ENCODE peak calls at places on chromosome 11, in eight cellular contexts. U is astrocyte of the spinal cord, S is fibroblast of lung, F is H7, A is trophoblast cell, D is foreskin fibroblast, Y is GM23338, P is suprapubic skin. J is an unnamed sample.

GRCh38 chr11:16986434-16987204 is 27.6 kb downstream of the PLEKHA7 start:
- DNase-seq in U (peak), S (no peak), F (no peak), A (no peak), D (no peak), Y (peak), P (no peak), J (peak)

GRCh38 chr11:121383726-121384125 is 68.4 kb upstream of the SORL1 start:
- DNase-seq in U (no peak), S (no peak), F (no peak), A (no peak), D (no peak), Y (no peak), P (no peak), J (no peak)

GRCh38 chr11:33606762-33607161 is 93.9 kb downstream of the C11orf91 start:
- DNase-seq in U (no peak), S (no peak), F (no peak), A (no peak), D (no peak), Y (no peak), P (no peak), J (no peak)

GRCh38 chr11:109739374-109739773 is 317.4 kb downstream of the C11orf87 start:
- DNase-seq in U (no peak), S (no peak), F (no peak), A (no peak), D (no peak), Y (no peak), P (no peak), J (no peak)

GRCh38 chr11:131977854-131978253 is 607.4 kb downstream of the NTM start:
- DNase-seq in U (peak), S (no peak), F (no peak), A (peak), D (peak), Y (peak), P (no peak), J (no peak)

GRCh38 chr11:85826096-85826855 is 15.3 kb upstream of the SYTL2 start:
- DNase-seq in U (peak), S (peak), F (peak), A (peak), D (peak), Y (peak), P (no peak), J (peak)

GRCh38 chr11:125777309-125777708 is 1.3 kb downstream of the PATE2 start:
- DNase-seq in U (peak), S (no peak), F (no peak), A (no peak), D (no peak), Y (no peak), P (no peak), J (no peak)

GRCh38 chr11:975824-976223 is 50.2 kb downstream of the AP2A2 start:
- DNase-seq in U (peak), S (peak), F (peak), A (peak), D (peak), Y (peak), P (no peak), J (no peak)

GRCh38 chr11:85628771-85629341 is 463 bp downstream of the TMEM126B start:
- DNase-seq in U (peak), S (no peak), F (no peak), A (no peak), D (peak), Y (peak), P (no peak), J (peak)

GRCh38 chr11:86809561-86809960 is 9.2 kb downstream of the PRSS23 start:
- DNase-seq in U (no peak), S (no peak), F (no peak), A (no peak), D (no peak), Y (no peak), P (no peak), J (no peak)

GRCh38 chr11:112157274-112157766 is 6.6 kb downstream of the IL18 start:
- DNase-seq in U (peak), S (peak), F (no peak), A (peak), D (peak), Y (no peak), P (no peak), J (peak)

GRCh38 chr11:130125638-130126037 is 33.9 kb upstream of the ST14 start:
- DNase-seq in U (no peak), S (no peak), F (no peak), A (no peak), D (no peak), Y (no peak), P (no peak), J (no peak)

GRCh38 chr11:45596571-45596970 is 68.9 kb downstream of the CHST1 start:
- DNase-seq in U (no peak), S (no peak), F (no peak), A (no peak), D (no peak), Y (no peak), P (no peak), J (no peak)

GRCh38 chr11:488062-488461 is 19.0 kb downstream of the RNH1 start:
- DNase-seq in U (no peak), S (no peak), F (peak), A (no peak), D (no peak), Y (no peak), P (no peak), J (no peak)

GRCh38 chr11:92453055-92453454 is 228.4 kb downstream of the FAT3 start:
- DNase-seq in U (peak), S (peak), F (no peak), A (peak), D (peak), Y (no peak), P (no peak), J (peak)

GRCh38 chr11:47394322-47395224 is 13.8 kb upstream of the SLC39A13 start:
- DNase-seq in U (peak), S (no peak), F (peak), A (peak), D (no peak), Y (no peak), P (no peak), J (no peak)

DNA sequence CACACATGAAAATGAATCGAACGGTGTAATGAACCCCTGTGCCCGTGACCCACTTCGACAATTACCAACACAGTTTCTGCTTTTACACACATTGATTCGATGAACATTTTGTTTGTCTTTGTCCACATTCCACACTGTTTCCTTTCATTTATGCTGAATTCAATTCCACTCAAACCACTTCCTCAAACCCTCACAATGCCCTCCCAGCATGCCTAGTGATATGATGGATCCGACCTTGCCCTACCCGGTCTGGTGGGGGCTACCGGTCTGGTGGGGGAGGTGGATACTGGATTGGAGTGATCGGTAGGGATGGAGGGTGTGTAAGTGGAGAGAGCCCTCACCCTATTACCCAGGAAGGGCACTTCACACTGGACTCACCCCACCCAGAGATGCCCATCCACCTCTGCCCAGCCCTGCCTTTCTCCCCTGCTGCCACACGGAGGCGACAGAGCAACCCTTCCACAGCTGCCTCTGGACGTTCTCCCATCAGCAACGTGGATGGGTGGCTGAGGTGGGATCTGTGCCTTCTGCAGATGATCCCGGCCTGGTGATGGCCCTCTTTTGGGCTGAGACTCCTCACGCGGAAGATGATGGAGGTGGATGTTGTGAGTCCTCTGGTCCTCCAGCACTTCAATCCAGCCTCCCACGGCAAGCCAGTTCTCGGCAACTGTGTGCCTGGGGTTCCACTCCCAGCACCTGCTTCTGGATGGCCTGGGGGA is 33.0 kb upstream of the P2RY2 start:
- DNase-seq in U (peak), S (peak), F (peak), A (peak), D (peak), Y (peak), P (no peak), J (peak)
- H3K4me3 ChIP-seq in U (no peak), S (no peak), F (no peak), A (no peak), D (no peak), Y (no peak), P (no peak), J (no peak)

GRCh38 chr11:12192796-12193514 is 82.6 kb downstream of the MICAL2 start:
- DNase-seq in U (no peak), S (no peak), F (no peak), A (peak), D (no peak), Y (no peak), P (no peak), J (no peak)

GRCh38 chr11:12188548-12189317 is 78.3 kb downstream of the MICAL2 start:
- DNase-seq in U (no peak), S (no peak), F (no peak), A (no peak), D (no peak), Y (no peak), P (no peak), J (no peak)

GRCh38 chr11:12189543-12190235 is 79.3 kb downstream of the MICAL2 start:
- DNase-seq in U (no peak), S (no peak), F (no peak), A (peak), D (no peak), Y (no peak), P (no peak), J (no peak)

GRCh38 chr11:12187399-12187798 is 77.0 kb downstream of the MICAL2 start:
- DNase-seq in U (peak), S (no peak), F (no peak), A (no peak), D (no peak), Y (no peak), P (no peak), J (no peak)

DNA sequence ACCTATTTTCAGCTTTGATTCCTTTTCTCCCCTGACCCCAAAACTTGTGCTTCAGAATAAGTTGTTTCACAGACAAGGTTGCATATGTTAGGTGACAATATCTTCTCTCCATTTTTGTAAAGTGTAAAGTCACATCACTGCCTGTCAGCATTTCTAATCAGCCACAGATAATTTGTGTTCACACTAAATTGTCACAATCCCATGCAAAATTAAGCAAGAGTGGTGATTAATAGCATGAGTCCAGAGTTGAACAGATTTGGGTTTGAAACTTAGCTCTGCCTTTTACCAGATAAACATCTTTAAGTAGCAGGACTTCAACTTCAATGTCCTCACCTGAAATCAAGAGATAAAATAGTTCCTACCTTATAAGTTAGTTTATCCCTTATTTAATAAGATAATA is 80.1 kb downstream of the MICAL2 start:
- DNase-seq in U (no peak), S (no peak), F (no peak), A (no peak), D (no peak), Y (no peak), P (no peak), J (no peak)
- H3K4me3 ChIP-seq in U (no peak), S (no peak), F (no peak), A (no peak), D (no peak), Y (no peak), P (no peak), J (no peak)

DNA sequence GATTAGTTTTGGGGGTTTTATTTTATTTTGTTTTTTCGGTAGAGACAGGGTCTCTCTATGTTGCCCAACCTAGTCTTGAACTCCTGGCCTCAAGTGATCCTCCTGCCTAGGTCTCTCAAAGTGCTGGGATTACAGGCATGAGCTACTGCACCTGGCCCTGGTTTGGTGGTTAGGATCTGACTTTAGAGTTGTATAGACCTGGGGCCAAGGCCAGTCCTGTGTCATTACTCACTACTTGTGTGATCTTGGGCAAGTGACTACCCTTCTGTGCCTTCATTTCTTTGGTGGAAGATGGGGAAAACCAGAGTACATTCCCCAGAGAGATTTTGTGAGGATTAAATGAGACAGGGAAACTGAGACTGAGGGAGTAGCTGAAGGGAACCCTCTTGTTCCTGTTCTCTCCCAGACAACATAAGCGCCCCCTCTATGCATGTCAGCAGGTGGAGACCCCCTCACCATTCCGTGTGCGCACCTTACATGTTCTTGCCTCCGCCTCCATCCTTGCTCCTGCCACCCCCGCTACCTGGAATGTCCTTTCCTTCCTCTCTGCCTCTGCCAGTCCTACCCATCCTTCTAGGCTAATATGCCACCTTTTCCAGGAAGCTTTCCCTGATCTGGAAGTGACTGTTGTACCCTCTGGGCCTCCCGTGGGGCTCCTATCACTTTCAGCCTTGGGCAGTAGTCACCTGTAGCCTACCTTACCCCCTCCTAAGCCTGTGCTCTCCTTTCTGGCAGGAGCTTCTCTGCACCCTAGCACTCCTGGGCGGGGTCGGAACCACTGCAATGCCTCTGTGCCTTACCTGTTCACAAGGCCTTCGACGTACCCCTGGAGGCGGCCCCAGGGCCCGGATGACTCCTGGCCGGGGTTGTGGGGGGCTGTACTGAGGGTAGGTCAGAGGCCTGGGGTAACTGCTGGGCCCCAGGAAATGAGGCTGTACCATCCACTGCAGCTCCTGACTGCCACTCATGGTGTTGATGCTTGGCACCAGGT is 3.9 kb downstream of the FOSL1 start:
- DNase-seq in U (no peak), S (no peak), F (no peak), A (no peak), D (no peak), Y (no peak), P (no peak), J (no peak)
- H3K4me3 ChIP-seq in U (no peak), S (peak), F (no peak), A (no peak), D (peak), Y (no peak), P (no peak), J (no peak)

GRCh38 chr11:67269401-67270255 is 3.4 kb downstream of the GRK2 start:
- DNase-seq in U (no peak), S (no peak), F (peak), A (no peak), D (no peak), Y (no peak), P (no peak), J (no peak)
- H3K4me3 ChIP-seq in U (no peak), S (peak), F (no peak), A (no peak), D (peak), Y (peak), P (peak), J (no peak)

DNA sequence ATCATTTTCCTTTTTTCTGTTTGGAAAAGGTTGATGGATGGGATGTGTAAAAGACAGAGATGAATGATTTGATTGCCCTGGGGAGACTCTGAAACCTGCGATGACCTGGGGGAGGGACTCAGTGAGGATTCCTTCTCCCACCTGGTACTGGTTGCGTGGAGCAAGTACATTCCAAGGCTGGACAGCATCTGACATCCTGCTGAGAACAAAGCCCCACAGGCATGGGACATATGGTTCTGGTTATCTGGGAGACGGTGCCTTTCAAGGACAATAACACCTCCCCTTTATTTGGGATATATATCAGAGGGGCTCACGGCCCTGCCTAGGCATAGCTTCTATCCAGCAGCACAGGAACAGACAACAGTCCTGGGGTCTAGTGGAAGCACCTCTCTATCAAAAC is 527.8 kb downstream of the METTL15 start:
- DNase-seq in U (no peak), S (no peak), F (no peak), A (no peak), D (no peak), Y (no peak), P (no peak), J (no peak)
- H3K4me3 ChIP-seq in U (no peak), S (no peak), F (no peak), A (no peak), D (no peak), Y (no peak), P (no peak), J (no peak)

GRCh38 chr11:128341280-128341679 is 246.1 kb downstream of the ETS1 start:
- DNase-seq in U (no peak), S (no peak), F (no peak), A (no peak), D (no peak), Y (no peak), P (no peak), J (no peak)
- H3K4me3 ChIP-seq in U (no peak), S (no peak), F (no peak), A (no peak), D (no peak), Y (no peak), P (no peak), J (no peak)

GRCh38 chr11:65505434-65506315 is 6.8 kb downstream of the MALAT1 start:
- DNase-seq in U (peak), S (peak), F (no peak), A (peak), D (no peak), Y (no peak), P (no peak), J (no peak)

GRCh38 chr11:65504671-65505433 is 6.0 kb downstream of the MALAT1 start:
- DNase-seq in U (peak), S (peak), F (no peak), A (peak), D (no peak), Y (no peak), P (no peak), J (no peak)

GRCh38 chr11:65503923-65504670 is 5.3 kb downstream of the MALAT1 start:
- DNase-seq in U (peak), S (peak), F (no peak), A (peak), D (peak), Y (no peak), P (no peak), J (peak)

GRCh38 chr11:65506316-65506769 is 7.5 kb downstream of the MALAT1 start:
- DNase-seq in U (no peak), S (no peak), F (no peak), A (peak), D (no peak), Y (peak), P (no peak), J (no peak)

GRCh38 chr11:65506770-65507485 is 8.1 kb downstream of the MALAT1 start:
- DNase-seq in U (peak), S (peak), F (peak), A (peak), D (peak), Y (peak), P (no peak), J (peak)
- H3K4me3 ChIP-seq in U (peak), S (peak), F (peak), A (no peak), D (peak), Y (no peak), P (peak), J (no peak)

DNA sequence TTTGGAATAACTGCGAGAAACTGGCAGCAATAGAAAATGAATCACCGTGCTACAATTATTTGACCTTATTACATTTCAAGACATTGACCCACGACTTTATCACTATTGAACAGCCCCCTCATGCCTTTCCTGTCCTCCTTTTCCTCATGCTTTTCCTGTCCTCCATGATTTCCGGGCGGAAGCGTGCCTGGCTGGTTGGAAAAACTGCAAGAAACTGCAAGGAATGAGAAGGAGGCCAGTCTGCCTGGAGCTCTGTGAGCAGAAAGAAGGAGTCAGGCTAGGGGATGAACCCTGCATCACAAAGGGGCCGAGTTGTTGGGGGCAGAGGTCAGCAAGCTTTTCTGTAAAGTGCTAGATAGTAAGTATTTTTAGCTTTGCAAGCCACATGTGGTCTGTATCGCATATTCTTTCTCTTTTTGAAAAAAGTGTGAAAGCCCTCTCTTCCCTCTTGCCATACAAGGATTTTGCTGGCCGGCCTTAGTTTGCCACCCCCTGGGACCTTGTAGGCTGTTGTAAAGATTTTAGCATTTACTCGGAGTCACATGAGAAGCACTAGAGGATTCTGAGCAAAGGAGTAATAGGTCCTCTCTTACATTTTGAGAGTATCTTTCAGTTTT is 37.0 kb upstream of the SWAP70 start:
- DNase-seq in U (no peak), S (no peak), F (peak), A (no peak), D (no peak), Y (peak), P (peak), J (no peak)
- H3K4me3 ChIP-seq in U (no peak), S (no peak), F (no peak), A (no peak), D (no peak), Y (no peak), P (no peak), J (no peak)

J was measured in hepatocyte.